ENCODE peak calls at places on chromosome 21, in ten cellular contexts. Z, M, H, B, A, Y, R, E, T and I are unnamed samples. For H3K36me3, the result is how much of the 10 kb centered on the place peaks cover.

GRCh38 chr21:43591468-43592050 is 67.7 kb downstream of the HSF2BP start:
- DNase-seq in Z (no peak), M (no peak), H (no peak), B (no peak), A (no peak), Y (no peak), R (no peak), E (no peak), T (peak), I (no peak)

GRCh38 chr21:15592271-15592860 is 137.4 kb upstream of the USP25 start:
- DNase-seq in Z (no peak), M (no peak), H (no peak), B (no peak), A (peak), Y (peak), R (peak), E (peak), T (peak), I (no peak)

GRCh38 chr21:30434033-30434631 is 4.1 kb downstream of the KRTAP13-4 start:
- DNase-seq in Z (no peak), M (no peak), H (no peak), B (peak), A (peak), Y (peak), R (no peak), E (peak), T (peak), I (peak)

GRCh38 chr21:19522384-19522783 is 1118.8 kb upstream of the TMPRSS15 start:
- DNase-seq in Z (no peak), M (no peak), H (no peak), B (no peak), A (no peak), Y (no peak), R (no peak), E (no peak), T (no peak), I (no peak)

GRCh38 chr21:39867198-39867650 is at the start of gene PCP4:
- DNase-seq in Z (no peak), M (no peak), H (no peak), B (peak), A (peak), Y (peak), R (no peak), E (peak), T (peak), I (peak)

GRCh38 chr21:19440792-19441494 is 1037.4 kb upstream of the TMPRSS15 start:
- DNase-seq in Z (no peak), M (no peak), H (no peak), B (peak), A (no peak), Y (no peak), R (no peak), E (no peak), T (no peak), I (no peak)

GRCh38 chr21:38121888-38122705 is 134.7 kb upstream of the KCNJ15 start:
- DNase-seq in Z (no peak), M (no peak), H (no peak), B (no peak), A (no peak), Y (no peak), R (no peak), E (no peak), T (no peak), I (no peak)

GRCh38 chr21:38306833-38307232 is 50.0 kb downstream of the KCNJ15 start:
- DNase-seq in Z (no peak), M (no peak), H (no peak), B (no peak), A (no peak), Y (peak), R (peak), E (no peak), T (peak), I (no peak)

GRCh38 chr21:16492892-16493291 is 763.1 kb downstream of the USP25 start:
- DNase-seq in Z (no peak), M (no peak), H (no peak), B (peak), A (no peak), Y (no peak), R (no peak), E (no peak), T (no peak), I (no peak)

GRCh38 chr21:10272216-10272615 is 249.2 kb upstream of the TPTE start:
- DNase-seq in Z (no peak), M (peak), H (no peak), B (no peak), A (no peak), Y (no peak), R (no peak), E (no peak), T (no peak), I (no peak)

GRCh38 chr21:43287111-43287973 is 118.5 kb downstream of the CRYAA start:
- DNase-seq in Z (no peak), M (peak), H (no peak), B (peak), A (no peak), Y (no peak), R (no peak), E (no peak), T (no peak), I (no peak)

GRCh38 chr21:38787461-38788274 is 18.1 kb upstream of the ETS2 start:
- DNase-seq in Z (no peak), M (peak), H (peak), B (peak), A (no peak), Y (peak), R (peak), E (peak), T (no peak), I (no peak)

GRCh38 chr21:37587635-37588177 is 221.1 kb downstream of the DYRK1A start:
- DNase-seq in Z (no peak), M (no peak), H (no peak), B (no peak), A (no peak), Y (no peak), R (no peak), E (no peak), T (no peak), I (no peak)

GRCh38 chr21:32415999-32416398 is 3.5 kb downstream of the EVA1C start:
- DNase-seq in Z (no peak), M (no peak), H (no peak), B (no peak), A (no peak), Y (no peak), R (no peak), E (no peak), T (peak), I (no peak)
- H3K27ac ChIP-seq in Z (no peak), M (no peak), H (no peak), B (no peak), A (peak), Y (no peak), R (no peak), E (no peak), T (no peak), I (no peak)

GRCh38 chr21:45404726-45405270 is at the start of gene COL18A1:
- DNase-seq in Z (peak), M (peak), H (no peak), B (no peak), A (no peak), Y (no peak), R (peak), E (peak), T (peak), I (no peak)
- H3K4me3 ChIP-seq in Z (peak), M (peak), H (peak), B (peak), A (peak), Y (peak), R (peak), E (peak), T (peak), I (peak)

GRCh38 chr21:33265664-33266049 is 510 bp upstream of the IL10RB start:
- DNase-seq in Z (peak), M (peak), H (no peak), B (no peak), A (peak), Y (no peak), R (peak), E (peak), T (no peak), I (no peak)
- H3K36me3 ChIP-seq in Z (under half), M (under half), H (under half), B (under half), A (half or more), Y (under half), R (under half), E (under half), T (under half), I (under half)

DNA sequence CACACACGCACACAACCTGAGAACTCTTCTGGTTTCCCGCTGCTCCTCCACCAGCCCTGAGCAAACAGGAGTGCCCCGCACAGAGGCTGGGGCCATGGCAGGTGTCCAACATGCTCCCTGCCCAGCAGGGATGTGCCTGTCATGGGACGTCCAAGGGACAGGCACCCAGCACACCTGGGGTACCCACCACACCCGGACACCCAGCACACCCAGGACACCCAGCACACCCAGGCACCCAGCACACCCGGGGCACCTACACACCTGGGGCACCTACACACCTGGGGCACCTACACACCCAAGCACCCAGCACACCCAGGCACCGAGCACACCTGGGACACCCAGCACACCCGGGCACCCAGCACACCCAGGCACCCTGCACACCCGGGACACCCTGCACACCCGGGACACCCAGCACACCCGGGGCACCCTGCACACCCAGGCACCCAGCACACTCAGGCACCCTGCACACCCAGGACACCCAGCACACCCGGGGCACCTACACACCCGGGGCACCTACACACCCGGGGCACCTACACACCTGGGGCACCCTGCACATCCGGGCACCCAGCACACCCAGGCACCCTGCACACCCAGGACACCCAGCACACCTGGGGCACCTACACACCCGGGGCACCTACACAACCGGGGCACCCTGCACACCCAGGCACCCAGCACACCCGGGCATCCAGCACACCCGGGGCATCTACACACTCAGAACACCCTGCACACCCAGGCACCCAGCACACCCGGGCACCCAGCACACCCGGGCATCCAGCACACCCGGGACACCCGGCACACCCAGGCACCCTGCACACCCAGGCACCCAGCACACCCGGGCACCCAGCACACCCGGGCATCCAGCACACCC is 37.9 kb downstream of the UBE2G2 start:
- DNase-seq in Z (no peak), M (no peak), H (peak), B (no peak), A (no peak), Y (no peak), R (no peak), E (no peak), T (no peak), I (no peak)
- H3K27ac ChIP-seq in Z (no peak), M (no peak), H (no peak), B (no peak), A (no peak), Y (no peak), R (no peak), E (no peak), T (no peak), I (no peak)

DNA sequence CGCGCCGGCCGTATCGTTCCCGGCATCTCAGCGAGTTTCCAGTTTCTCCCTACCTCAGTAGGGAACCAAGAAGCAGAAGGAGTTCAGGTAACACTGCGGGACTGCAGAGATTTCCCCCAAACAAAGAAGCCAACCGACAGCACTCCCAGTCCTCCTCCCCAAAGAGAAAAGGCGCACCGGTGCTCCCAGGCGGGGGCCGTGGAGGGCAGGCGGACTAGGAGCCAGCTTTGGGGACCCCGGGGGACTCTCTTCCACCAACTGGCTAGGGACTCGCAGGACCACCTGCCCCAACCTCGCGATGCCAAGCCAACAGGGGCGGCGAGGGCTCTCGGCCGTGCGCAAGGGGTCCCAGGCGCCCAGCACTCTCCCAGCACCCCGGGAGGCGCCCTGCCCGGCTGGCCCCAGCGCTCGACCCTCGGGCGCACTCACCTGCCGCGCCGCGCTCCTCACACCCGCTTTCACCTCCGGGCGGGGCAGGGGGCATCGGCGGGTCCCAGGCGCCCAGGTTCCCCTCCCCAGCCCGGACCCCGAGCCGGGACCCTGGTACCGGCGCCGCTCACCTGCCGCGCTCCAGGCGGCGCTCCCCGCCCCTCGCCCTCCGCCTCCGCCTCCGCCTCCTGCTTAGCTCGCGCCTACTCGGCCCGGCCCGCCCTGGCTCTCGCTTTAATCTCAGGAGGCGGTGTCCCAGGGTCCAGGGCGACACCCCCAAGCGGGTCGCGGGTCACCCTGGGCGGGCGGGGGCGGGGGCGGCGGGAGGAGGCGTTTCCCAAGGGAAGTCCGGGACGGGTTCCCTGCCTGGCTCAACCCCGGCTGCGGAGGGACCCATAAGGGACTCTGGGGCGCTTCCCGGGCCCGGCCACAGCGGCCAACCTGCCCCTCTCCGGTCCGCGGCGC is at the start of gene TMPRSS2:
- DNase-seq in Z (no peak), M (peak), H (no peak), B (no peak), A (no peak), Y (no peak), R (no peak), E (peak), T (no peak), I (no peak)
- H3K4me3 ChIP-seq in Z (no peak), M (peak), H (no peak), B (no peak), A (peak), Y (no peak), R (no peak), E (peak), T (peak), I (peak)

DNA sequence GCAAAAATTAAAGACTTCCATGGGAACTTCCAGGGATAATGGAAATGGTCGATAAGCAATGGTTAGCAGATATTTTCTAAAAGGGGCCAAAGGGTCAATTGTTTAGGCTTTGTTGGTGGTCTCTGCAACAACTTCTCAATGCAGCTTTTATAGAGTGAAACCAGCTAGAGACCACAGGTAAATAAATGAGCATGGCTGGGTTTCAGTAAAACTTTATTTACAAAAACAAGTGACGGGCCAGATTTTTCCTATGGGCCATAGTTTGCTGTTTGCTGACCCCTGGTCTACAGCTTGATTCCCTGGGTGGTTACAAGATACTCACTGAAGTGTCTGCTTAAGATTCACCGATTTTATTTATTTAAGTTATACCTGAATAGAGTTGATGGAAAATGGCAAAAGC is 22.6 kb upstream of the PRDM15 start:
- DNase-seq in Z (no peak), M (no peak), H (no peak), B (no peak), A (no peak), Y (no peak), R (no peak), E (no peak), T (no peak), I (no peak)
- H3K36me3 ChIP-seq in Z (under half), M (under half), H (under half), B (under half), A (half or more), Y (under half), R (under half), E (under half), T (under half), I (under half)

GRCh38 chr21:26836546-26836945 is 8.7 kb downstream of the ADAMTS1 start:
- DNase-seq in Z (no peak), M (no peak), H (no peak), B (no peak), A (no peak), Y (no peak), R (no peak), E (no peak), T (peak), I (no peak)

GRCh38 chr21:26837539-26837938 is 7.7 kb downstream of the ADAMTS1 start:
- DNase-seq in Z (no peak), M (no peak), H (no peak), B (no peak), A (no peak), Y (no peak), R (no peak), E (no peak), T (peak), I (no peak)

GRCh38 chr21:26834181-26834945 is 10.8 kb downstream of the ADAMTS1 start:
- DNase-seq in Z (no peak), M (no peak), H (no peak), B (no peak), A (no peak), Y (peak), R (peak), E (peak), T (peak), I (no peak)

GRCh38 chr21:26835027-26835713 is 10.0 kb downstream of the ADAMTS1 start:
- DNase-seq in Z (no peak), M (no peak), H (no peak), B (peak), A (no peak), Y (peak), R (peak), E (no peak), T (peak), I (no peak)

GRCh38 chr21:26835714-26836265 is 9.4 kb downstream of the ADAMTS1 start:
- DNase-seq in Z (no peak), M (no peak), H (no peak), B (no peak), A (no peak), Y (no peak), R (no peak), E (no peak), T (no peak), I (no peak)
- H3K27ac ChIP-seq in Z (no peak), M (no peak), H (peak), B (peak), A (no peak), Y (no peak), R (no peak), E (no peak), T (peak), I (no peak)